ENCODE peak calls at places on chromosomes 4 and X, in eight cellular contexts. Z, C, H, G, N, V, W and O are unnamed samples.

GRCh38 chrX:110087485-110088356 is 84.8 kb downstream of the TMEM164 start:
- DNase-seq in Z (no peak), C (no peak), H (no peak), G (peak), N (no peak), V (peak), W (no peak), O (peak)

GRCh38 chr4:119940557-119940956 is 126.1 kb downstream of the MAD2L1 start:
- DNase-seq in Z (no peak), C (no peak), H (no peak), G (no peak), N (no peak), V (no peak), W (no peak), O (no peak)

GRCh38 chr4:25862411-25863346 is at the start of gene SEL1L3:
- DNase-seq in Z (peak), C (peak), H (peak), G (peak), N (no peak), V (peak), W (peak), O (no peak)

GRCh38 chrX:123184858-123185251 is 777 bp downstream of the GRIA3 start:
- DNase-seq in Z (no peak), C (peak), H (no peak), G (peak), N (peak), V (peak), W (no peak), O (no peak)

GRCh38 chrX:56385960-56386359 is 153.8 kb downstream of the KLF8 start:
- DNase-seq in Z (no peak), C (no peak), H (no peak), G (no peak), N (no peak), V (no peak), W (no peak), O (no peak)

GRCh38 chrX:8345473-8345872 is 119.2 kb upstream of the VCX3B start:
- DNase-seq in Z (no peak), C (no peak), H (no peak), G (no peak), N (no peak), V (no peak), W (no peak), O (no peak)

GRCh38 chr4:64340243-64341110 is 68.8 kb downstream of the TECRL start:
- DNase-seq in Z (no peak), C (no peak), H (no peak), G (no peak), N (no peak), V (no peak), W (no peak), O (no peak)

GRCh38 chr4:112968456-112969159 is 80.8 kb upstream of the ANK2 start:
- DNase-seq in Z (no peak), C (no peak), H (no peak), G (peak), N (no peak), V (peak), W (no peak), O (peak)

GRCh38 chr4:41746025-41746439 is 2.5 kb downstream of the PHOX2B start:
- DNase-seq in Z (no peak), C (no peak), H (no peak), G (no peak), N (no peak), V (no peak), W (no peak), O (no peak)

GRCh38 chr4:90121961-90122748 is 5.0 kb upstream of the CCSER1 start:
- DNase-seq in Z (no peak), C (no peak), H (no peak), G (no peak), N (no peak), V (no peak), W (no peak), O (no peak)

GRCh38 chr4:80161413-80162058 is 35.8 kb upstream of the PRDM8 start:
- DNase-seq in Z (no peak), C (no peak), H (no peak), G (no peak), N (no peak), V (no peak), W (no peak), O (no peak)

GRCh38 chr4:76905521-76905920 is 7.6 kb upstream of the SOWAHB start:
- DNase-seq in Z (no peak), C (no peak), H (no peak), G (peak), N (no peak), V (peak), W (no peak), O (peak)

GRCh38 chr4:98092833-98093439 is 50.3 kb downstream of the STPG2 start:
- DNase-seq in Z (no peak), C (no peak), H (no peak), G (peak), N (no peak), V (peak), W (no peak), O (peak)

GRCh38 chr4:156378053-156378665 is 424.5 kb upstream of the CTSO start:
- DNase-seq in Z (no peak), C (peak), H (no peak), G (peak), N (no peak), V (peak), W (no peak), O (peak)